ENCODE peak calls at places on chromosomes 7 and 10, in four cellular contexts. U is heart left ventricle, N is foreskin fibroblast, D is coronary artery. V is an unnamed sample.

GRCh38 chr7:75702515-75702914 is 36.2 kb downstream of the HIP1 start:
- DNase-seq in U (no peak), N (no peak), D (no peak), V (no peak)

GRCh38 chr7:134318443-134318842 is 1.7 kb upstream of the SLC35B4 start:
- DNase-seq in U (no peak), N (peak; percentile 24), D (no peak), V (no peak)

GRCh38 chr7:131642429-131642828 is 86.0 kb upstream of the PODXL start:
- DNase-seq in U (no peak), N (no peak), D (no peak), V (no peak)

GRCh38 chr10:95303535-95303934 is 12.7 kb upstream of the PDLIM1 start:
- DNase-seq in U (no peak), N (no peak), D (no peak), V (no peak)

GRCh38 chr10:132107947-132108877 is 42.5 kb downstream of the JAKMIP3 start:
- DNase-seq in U (peak; percentile 24), N (no peak), D (peak; percentile 38), V (no peak)

GRCh38 chr10:66242885-66243284 is 683.0 kb upstream of the LRRTM3 start:
- DNase-seq in U (no peak), N (no peak), D (no peak), V (no peak)

GRCh38 chr7:97798036-97799019 is 66.4 kb downstream of the TAC1 start:
- DNase-seq in U (no peak), N (no peak), D (no peak), V (no peak)

GRCh38 chr7:5694221-5694754 is 87.2 kb downstream of the RNF216 start:
- DNase-seq in U (no peak), N (peak; percentile 93), D (no peak), V (no peak)

GRCh38 chr10:113743594-113743993 is 7.9 kb upstream of the PLEKHS1 start:
- DNase-seq in U (no peak), N (no peak), D (no peak), V (no peak)

GRCh38 chr10:116269612-116270011 is 3.4 kb downstream of the GFRA1 start:
- DNase-seq in U (no peak), N (peak; percentile 11), D (no peak), V (no peak)

GRCh38 chr10:3902054-3902808 is 117.2 kb upstream of the KLF6 start:
- DNase-seq in U (no peak), N (no peak), D (no peak), V (peak; percentile 87)

GRCh38 chr10:8919291-8919690 is 864.8 kb downstream of the GATA3 start:
- DNase-seq in U (no peak), N (no peak), D (no peak), V (no peak)

GRCh38 chr7:106566174-106566573 is 94.8 kb downstream of the CCDC71L start:
- DNase-seq in U (no peak), N (no peak), D (no peak), V (no peak)

GRCh38 chr10:13054844-13055243 is 45.1 kb upstream of the OPTN start:
- DNase-seq in U (no peak), N (no peak), D (no peak), V (no peak)

GRCh38 chr10:26931223-26931622 is 70.5 kb upstream of the ABI1 start:
- DNase-seq in U (no peak), N (no peak), D (no peak), V (no peak)

GRCh38 chr10:44393834-44394547 is 9.1 kb upstream of the CXCL12 start:
- DNase-seq in U (no peak), N (no peak), D (peak; percentile 46), V (no peak)

GRCh38 chr10:97718178-97718577 is 4.6 kb downstream of the MARVELD1 start:
- DNase-seq in U (no peak), N (no peak), D (no peak), V (no peak)

GRCh38 chr10:95289003-95289920 is 1.5 kb downstream of the PDLIM1 start:
- DNase-seq in U (no peak), N (no peak), D (no peak), V (no peak)

GRCh38 chr10:123995461-123996131 is 97.8 kb downstream of the CHST15 start:
- DNase-seq in U (peak; percentile 76), N (peak; percentile 92), D (peak; percentile 77), V (peak; percentile 77)

GRCh38 chr7:129828989-129829676 is 123.6 kb downstream of the UBE2H start:
- DNase-seq in U (no peak), N (no peak), D (no peak), V (no peak)

GRCh38 chr10:130181858-130182257 is 45.7 kb downstream of the GLRX3 start:
- DNase-seq in U (no peak), N (no peak), D (no peak), V (no peak)

GRCh38 chr7:1704326-1705241 is 34.5 kb downstream of the ELFN1 start:
- DNase-seq in U (no peak), N (no peak), D (peak; percentile 62), V (no peak)

GRCh38 chr7:158782638-158783490 is 46.4 kb downstream of the ESYT2 start:
- DNase-seq in U (peak; percentile 73), N (peak; percentile 61), D (peak; percentile 94), V (no peak)

GRCh38 chr7:2288503-2288902 is 25.7 kb downstream of the SNX8 start:
- DNase-seq in U (peak; percentile 6), N (no peak), D (no peak), V (no peak)

GRCh38 chr10:56116684-56117083 is 244.4 kb downstream of the ZWINT start:
- DNase-seq in U (no peak), N (no peak), D (no peak), V (peak; percentile 35)

GRCh38 chr10:75398630-75399460 is 2.7 kb downstream of the ZNF503 start:
- DNase-seq in U (peak; percentile 73), N (peak; percentile 63), D (no peak), V (no peak)

GRCh38 chr7:28956608-28957063 is 1.5 kb downstream of the TRIL start:
- DNase-seq in U (peak; percentile 82), N (peak; percentile 61), D (no peak), V (no peak)

GRCh38 chr7:14000247-14000646 is 10.8 kb upstream of the ETV1 start:
- DNase-seq in U (no peak), N (no peak), D (no peak), V (peak; percentile 33)

GRCh38 chr10:101285519-101286070 is 56.3 kb upstream of the LBX1 start:
- DNase-seq in U (no peak), N (no peak), D (no peak), V (peak; percentile 83)

GRCh38 chr10:81838950-81839349 is 36.0 kb upstream of the NRG3 start:
- DNase-seq in U (no peak), N (peak; percentile 7), D (no peak), V (peak; percentile 16)

GRCh38 chr10:14560794-14561765 is 213.6 kb downstream of the FAM107B start:
- DNase-seq in U (no peak), N (no peak), D (no peak), V (no peak)

GRCh38 chr7:74286131-74286530 is 3.1 kb upstream of the CLIP2 start:
- DNase-seq in U (no peak), N (no peak), D (no peak), V (no peak)

GRCh38 chr10:68981074-68981473 is 7.5 kb upstream of the KIFBP start:
- DNase-seq in U (no peak), N (no peak), D (no peak), V (no peak)

GRCh38 chr7:7190142-7190541 is 7.8 kb downstream of the C1GALT1 start:
- DNase-seq in U (no peak), N (peak; percentile 67), D (no peak), V (no peak)

GRCh38 chr10:85997544-85997943 is 369.1 kb downstream of the GRID1 start:
- DNase-seq in U (no peak), N (no peak), D (no peak), V (no peak)

GRCh38 chr10:85992324-85992723 is 374.3 kb downstream of the GRID1 start:
- DNase-seq in U (no peak), N (no peak), D (no peak), V (no peak)

GRCh38 chr10:85993140-85993539 is 373.5 kb downstream of the GRID1 start:
- DNase-seq in U (no peak), N (no peak), D (peak; percentile 29), V (no peak)

GRCh38 chr10:85993840-85994507 is 372.6 kb downstream of the GRID1 start:
- DNase-seq in U (no peak), N (no peak), D (peak; percentile 38), V (no peak)

DNA sequence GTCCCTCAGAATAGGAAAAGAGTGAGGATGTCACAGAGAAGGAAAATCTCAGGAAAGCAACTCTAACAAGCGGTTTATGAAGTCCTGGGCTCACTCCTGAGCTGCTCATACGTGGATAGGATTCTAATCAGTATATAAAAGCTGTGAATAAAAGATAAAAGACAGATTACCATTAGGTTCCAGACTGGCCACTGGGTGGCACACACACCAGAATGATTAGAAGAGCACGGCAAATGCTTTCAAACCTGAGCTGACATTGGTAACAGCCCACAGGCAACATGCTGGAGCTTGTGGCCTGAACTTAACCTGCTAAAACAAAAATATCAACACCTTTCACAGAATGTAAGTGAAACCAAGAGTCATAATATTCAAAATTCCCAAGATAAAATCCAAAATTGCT is 370.8 kb downstream of the GRID1 start:
- DNase-seq in U (no peak), N (peak; percentile 3), D (no peak), V (no peak)
- TF ChIP-seq CTCF in U (peak; percentile 50), N (no peak), D (no peak), V (peak; percentile 28)

DNA sequence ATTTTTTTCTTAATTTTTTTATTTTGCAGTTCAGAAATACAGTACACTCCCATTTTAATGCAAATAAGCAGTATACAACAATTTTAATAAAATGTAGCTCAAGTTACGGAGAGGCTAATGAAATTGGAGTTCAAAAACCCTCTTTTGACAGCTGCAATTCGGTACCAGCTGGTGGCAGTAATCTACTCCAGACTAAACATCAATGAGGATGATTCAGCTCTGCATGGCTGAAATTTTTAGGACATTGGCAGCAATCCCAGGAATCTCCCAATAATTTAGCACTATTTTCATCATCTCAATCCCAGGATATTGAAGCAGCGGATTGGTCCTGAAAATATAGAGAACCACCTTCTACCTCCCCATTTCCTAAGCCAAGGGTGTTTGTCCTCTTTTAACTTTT is 278.8 kb downstream of the CACNA2D1 start:
- DNase-seq in U (no peak), N (peak; percentile 90), D (no peak), V (no peak)
- TF ChIP-seq CTCF in U (peak; percentile 54), N (peak; percentile 29), D (no peak), V (no peak)

GRCh38 chr7:26500749-26501352 is 209.2 kb downstream of the SNX10 start:
- DNase-seq in U (no peak), N (peak; percentile 7), D (no peak), V (peak; percentile 51)
- TF ChIP-seq CTCF in U (peak; percentile 46), N (peak; percentile 44), D (no peak), V (peak; percentile 68)

GRCh38 chr10:87661861-87662785 is 2.4 kb downstream of the PAPSS2 start:
- DNase-seq in U (no peak), N (no peak), D (no peak), V (no peak)

GRCh38 chr10:87658383-87658795 is 1.3 kb upstream of the PAPSS2 start:
- DNase-seq in U (no peak), N (no peak), D (no peak), V (no peak)

GRCh38 chr10:87660484-87661133 is 931 bp downstream of the PAPSS2 start:
- DNase-seq in U (no peak), N (peak; percentile 85), D (no peak), V (peak; percentile 11)

GRCh38 chr10:87658858-87659555 is 671 bp upstream of the PAPSS2 start:
- DNase-seq in U (no peak), N (no peak), D (no peak), V (no peak)

GRCh38 chr10:87659571-87660483 is at the start of gene PAPSS2:
- DNase-seq in U (peak; percentile 86), N (peak; percentile 82), D (peak; percentile 81), V (no peak)
- TF ChIP-seq CTCF in U (no peak), N (peak; percentile 15), D (no peak), V (no peak)

V was measured in MM.1S.